ENCODE peak calls at places on chromosomes 16 and 17, in seven cellular contexts. One of them, this sample, is unnamed.

GRCh38 chr16:35210681-35211433 is 1751.4 kb downstream of the TP53TG3F start:
- DNase-seq in heart right ventricle: no peak
- DNase-seq in Calu3: no peak
- DNase-seq in BE2C: no peak
- DNase-seq in CD8-positive, alpha-beta T cell: no peak
- DNase-seq in right atrium auricular region: no peak
- DNase-seq in thoracic aorta: no peak
- DNase-seq in this sample: no peak

GRCh38 chr17:10197721-10198508 is 491 bp downstream of the GAS7 start:
- DNase-seq in heart right ventricle: peak
- DNase-seq in Calu3: no peak
- DNase-seq in BE2C: no peak
- DNase-seq in CD8-positive, alpha-beta T cell: no peak
- DNase-seq in right atrium auricular region: no peak
- DNase-seq in thoracic aorta: no peak
- DNase-seq in this sample: peak

GRCh38 chr16:56981729-56982271 is 7.6 kb upstream of the NLRC5 start:
- DNase-seq in heart right ventricle: no peak
- DNase-seq in Calu3: no peak
- DNase-seq in BE2C: no peak
- DNase-seq in CD8-positive, alpha-beta T cell: no peak
- DNase-seq in right atrium auricular region: no peak
- DNase-seq in thoracic aorta: no peak
- DNase-seq in this sample: no peak

GRCh38 chr16:56647641-56648431 is 3.9 kb upstream of the MT1B start:
- DNase-seq in heart right ventricle: no peak
- DNase-seq in Calu3: no peak
- DNase-seq in BE2C: no peak
- DNase-seq in CD8-positive, alpha-beta T cell: no peak
- DNase-seq in right atrium auricular region: no peak
- DNase-seq in thoracic aorta: no peak
- DNase-seq in this sample: no peak

GRCh38 chr16:19853132-19853972 is 31.3 kb downstream of the GPRC5B start:
- DNase-seq in heart right ventricle: no peak
- DNase-seq in Calu3: no peak
- DNase-seq in BE2C: no peak
- DNase-seq in CD8-positive, alpha-beta T cell: no peak
- DNase-seq in right atrium auricular region: no peak
- DNase-seq in thoracic aorta: no peak
- DNase-seq in this sample: no peak

GRCh38 chr17:57612202-57613071 is 132.7 kb downstream of the CCDC182 start:
- DNase-seq in heart right ventricle: no peak
- DNase-seq in Calu3: no peak
- DNase-seq in BE2C: no peak
- DNase-seq in CD8-positive, alpha-beta T cell: no peak
- DNase-seq in right atrium auricular region: no peak
- DNase-seq in thoracic aorta: no peak
- DNase-seq in this sample: no peak

GRCh38 chr17:75843577-75844529 is at the start of gene UNC13D:
- DNase-seq in heart right ventricle: no peak
- DNase-seq in Calu3: peak
- DNase-seq in BE2C: peak
- DNase-seq in CD8-positive, alpha-beta T cell: peak
- DNase-seq in right atrium auricular region: no peak
- DNase-seq in thoracic aorta: no peak
- DNase-seq in this sample: no peak

GRCh38 chr17:34725740-34726139 is 146.4 kb downstream of the TMEM132E start:
- DNase-seq in heart right ventricle: no peak
- DNase-seq in Calu3: no peak
- DNase-seq in BE2C: no peak
- DNase-seq in CD8-positive, alpha-beta T cell: no peak
- DNase-seq in right atrium auricular region: no peak
- DNase-seq in thoracic aorta: no peak
- DNase-seq in this sample: no peak

GRCh38 chr16:85205747-85206471 is 93.6 kb upstream of the CIBAR2 start:
- DNase-seq in heart right ventricle: no peak
- DNase-seq in Calu3: no peak
- DNase-seq in BE2C: peak
- DNase-seq in CD8-positive, alpha-beta T cell: no peak
- DNase-seq in right atrium auricular region: peak
- DNase-seq in thoracic aorta: no peak
- DNase-seq in this sample: no peak

GRCh38 chr16:12002447-12003006 is 26.0 kb downstream of the SNX29 start:
- DNase-seq in heart right ventricle: peak
- DNase-seq in Calu3: no peak
- DNase-seq in BE2C: no peak
- DNase-seq in CD8-positive, alpha-beta T cell: no peak
- DNase-seq in right atrium auricular region: no peak
- DNase-seq in thoracic aorta: no peak
- DNase-seq in this sample: no peak

GRCh38 chr16:89020068-89020924 is 43.3 kb upstream of the CBFA2T3 start:
- DNase-seq in heart right ventricle: no peak
- DNase-seq in Calu3: no peak
- DNase-seq in BE2C: no peak
- DNase-seq in CD8-positive, alpha-beta T cell: no peak
- DNase-seq in right atrium auricular region: no peak
- DNase-seq in thoracic aorta: no peak
- DNase-seq in this sample: no peak

GRCh38 chr17:66982011-66982508 is 17.6 kb downstream of the CACNG4 start:
- DNase-seq in heart right ventricle: no peak
- DNase-seq in Calu3: no peak
- DNase-seq in BE2C: no peak
- DNase-seq in CD8-positive, alpha-beta T cell: no peak
- DNase-seq in right atrium auricular region: no peak
- DNase-seq in thoracic aorta: no peak
- DNase-seq in this sample: no peak

GRCh38 chr16:54847207-54847606 is 83.5 kb upstream of the IRX5 start:
- DNase-seq in heart right ventricle: no peak
- DNase-seq in Calu3: peak
- DNase-seq in BE2C: no peak
- DNase-seq in CD8-positive, alpha-beta T cell: no peak
- DNase-seq in right atrium auricular region: no peak
- DNase-seq in thoracic aorta: no peak
- DNase-seq in this sample: no peak

GRCh38 chr16:58116529-58116928 is 12.7 kb downstream of the CFAP20 start:
- DNase-seq in heart right ventricle: no peak
- DNase-seq in Calu3: no peak
- DNase-seq in BE2C: no peak
- DNase-seq in CD8-positive, alpha-beta T cell: no peak
- DNase-seq in right atrium auricular region: no peak
- DNase-seq in thoracic aorta: no peak
- DNase-seq in this sample: no peak

GRCh38 chr16:70710422-70711210 is 24.8 kb upstream of the MTSS2 start:
- DNase-seq in heart right ventricle: no peak
- DNase-seq in Calu3: no peak
- DNase-seq in BE2C: no peak
- DNase-seq in CD8-positive, alpha-beta T cell: peak
- DNase-seq in right atrium auricular region: no peak
- DNase-seq in thoracic aorta: no peak
- DNase-seq in this sample: no peak

GRCh38 chr16:15723808-15724207 is 73.8 kb downstream of the NDE1 start:
- DNase-seq in heart right ventricle: no peak
- DNase-seq in Calu3: no peak
- DNase-seq in BE2C: no peak
- DNase-seq in CD8-positive, alpha-beta T cell: no peak
- DNase-seq in right atrium auricular region: no peak
- DNase-seq in thoracic aorta: no peak
- DNase-seq in this sample: no peak

GRCh38 chr16:70523621-70524405 is at the start of gene SF3B3:
- DNase-seq in heart right ventricle: peak
- DNase-seq in Calu3: peak
- DNase-seq in BE2C: peak
- DNase-seq in CD8-positive, alpha-beta T cell: peak
- DNase-seq in right atrium auricular region: peak
- DNase-seq in thoracic aorta: no peak
- DNase-seq in this sample: peak

GRCh38 chr17:75983501-75984181 is 4.6 kb downstream of the TEN1 start:
- DNase-seq in heart right ventricle: no peak
- DNase-seq in Calu3: peak
- DNase-seq in BE2C: no peak
- DNase-seq in CD8-positive, alpha-beta T cell: no peak
- DNase-seq in right atrium auricular region: peak
- DNase-seq in thoracic aorta: no peak
- DNase-seq in this sample: no peak

GRCh38 chr17:6205525-6205924 is 135.3 kb downstream of the WSCD1 start:
- DNase-seq in heart right ventricle: no peak
- DNase-seq in Calu3: no peak
- DNase-seq in BE2C: no peak
- DNase-seq in CD8-positive, alpha-beta T cell: no peak
- DNase-seq in right atrium auricular region: no peak
- DNase-seq in thoracic aorta: no peak
- DNase-seq in this sample: no peak

GRCh38 chr17:17151055-17151454 is 55.1 kb downstream of the PLD6 start:
- DNase-seq in heart right ventricle: no peak
- DNase-seq in Calu3: no peak
- DNase-seq in BE2C: no peak
- DNase-seq in CD8-positive, alpha-beta T cell: no peak
- DNase-seq in right atrium auricular region: no peak
- DNase-seq in thoracic aorta: no peak
- DNase-seq in this sample: no peak

GRCh38 chr16:69706256-69706974 is 19.9 kb downstream of the NQO1 start:
- DNase-seq in heart right ventricle: no peak
- DNase-seq in Calu3: no peak
- DNase-seq in BE2C: no peak
- DNase-seq in CD8-positive, alpha-beta T cell: no peak
- DNase-seq in right atrium auricular region: no peak
- DNase-seq in thoracic aorta: no peak
- DNase-seq in this sample: no peak

GRCh38 chr17:29710891-29711418 is 88.2 kb upstream of the CORO6 start:
- DNase-seq in heart right ventricle: no peak
- DNase-seq in Calu3: no peak
- DNase-seq in BE2C: peak
- DNase-seq in CD8-positive, alpha-beta T cell: no peak
- DNase-seq in right atrium auricular region: no peak
- DNase-seq in thoracic aorta: no peak
- DNase-seq in this sample: no peak

GRCh38 chr17:79760197-79760906 is 17.6 kb upstream of the CBX2 start:
- DNase-seq in heart right ventricle: no peak
- DNase-seq in Calu3: no peak
- DNase-seq in BE2C: no peak
- DNase-seq in CD8-positive, alpha-beta T cell: no peak
- DNase-seq in right atrium auricular region: no peak
- DNase-seq in thoracic aorta: no peak
- DNase-seq in this sample: no peak

GRCh38 chr16:60204221-60204620 is 1470.1 kb upstream of the GOT2 start:
- DNase-seq in heart right ventricle: no peak
- DNase-seq in Calu3: no peak
- DNase-seq in BE2C: no peak
- DNase-seq in CD8-positive, alpha-beta T cell: no peak
- DNase-seq in right atrium auricular region: no peak
- DNase-seq in thoracic aorta: no peak
- DNase-seq in this sample: no peak

GRCh38 chr16:31186930-31187807 is 7.2 kb downstream of the FUS start:
- DNase-seq in heart right ventricle: no peak
- DNase-seq in Calu3: no peak
- DNase-seq in BE2C: no peak
- DNase-seq in CD8-positive, alpha-beta T cell: no peak
- DNase-seq in right atrium auricular region: no peak
- DNase-seq in thoracic aorta: no peak
- DNase-seq in this sample: no peak

GRCh38 chr17:82411396-82412053 is 6.6 kb upstream of the HEXD start:
- DNase-seq in heart right ventricle: no peak
- DNase-seq in Calu3: no peak
- DNase-seq in BE2C: no peak
- DNase-seq in CD8-positive, alpha-beta T cell: no peak
- DNase-seq in right atrium auricular region: no peak
- DNase-seq in thoracic aorta: no peak
- DNase-seq in this sample: no peak

GRCh38 chr16:75317101-75317522 is 65.7 kb upstream of the BCAR1 start:
- DNase-seq in heart right ventricle: peak
- DNase-seq in Calu3: no peak
- DNase-seq in BE2C: no peak
- DNase-seq in CD8-positive, alpha-beta T cell: no peak
- DNase-seq in right atrium auricular region: no peak
- DNase-seq in thoracic aorta: no peak
- DNase-seq in this sample: no peak

DNA sequence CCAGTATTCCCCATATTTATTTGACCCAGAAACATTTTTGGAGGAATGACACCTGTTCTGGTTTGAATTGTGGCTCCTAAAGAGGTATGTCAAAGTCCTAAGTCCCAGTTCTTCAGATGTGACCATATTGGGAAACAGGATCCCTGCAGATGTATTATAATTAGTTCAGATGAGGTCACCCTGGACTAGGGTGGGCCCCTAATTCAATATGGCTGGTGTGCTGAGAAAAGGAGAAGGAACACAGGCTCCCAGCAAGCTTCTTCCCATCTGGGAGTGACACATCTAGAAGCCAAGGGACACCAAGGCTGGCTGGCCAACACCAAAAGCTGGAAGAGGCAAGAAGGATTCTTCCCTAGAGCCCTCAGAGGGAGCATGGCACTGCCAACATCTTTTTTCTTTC is 3.8 kb upstream of the GCSH start:
- DNase-seq in heart right ventricle: no peak
- DNase-seq in Calu3: no peak
- DNase-seq in BE2C: no peak
- DNase-seq in CD8-positive, alpha-beta T cell: no peak
- DNase-seq in right atrium auricular region: no peak
- DNase-seq in thoracic aorta: no peak
- DNase-seq in this sample: no peak
- TF ChIP-seq CTCF in heart right ventricle: no peak
- TF ChIP-seq CTCF in Calu3: no peak
- TF ChIP-seq CTCF in BE2C: no peak
- TF ChIP-seq CTCF in CD8-positive, alpha-beta T cell: no peak
- TF ChIP-seq CTCF in right atrium auricular region: no peak
- TF ChIP-seq CTCF in thoracic aorta: no peak
- TF ChIP-seq CTCF in this sample: no peak

GRCh38 chr17:30928584-30928983 is 6.8 kb downstream of the ADAP2 start:
- DNase-seq in heart right ventricle: no peak
- DNase-seq in Calu3: no peak
- DNase-seq in BE2C: no peak
- DNase-seq in CD8-positive, alpha-beta T cell: no peak
- DNase-seq in right atrium auricular region: no peak
- DNase-seq in thoracic aorta: no peak
- DNase-seq in this sample: no peak
- TF ChIP-seq CTCF in heart right ventricle: no peak
- TF ChIP-seq CTCF in Calu3: no peak
- TF ChIP-seq CTCF in BE2C: no peak
- TF ChIP-seq CTCF in CD8-positive, alpha-beta T cell: no peak
- TF ChIP-seq CTCF in right atrium auricular region: no peak
- TF ChIP-seq CTCF in thoracic aorta: no peak
- TF ChIP-seq CTCF in this sample: no peak

DNA sequence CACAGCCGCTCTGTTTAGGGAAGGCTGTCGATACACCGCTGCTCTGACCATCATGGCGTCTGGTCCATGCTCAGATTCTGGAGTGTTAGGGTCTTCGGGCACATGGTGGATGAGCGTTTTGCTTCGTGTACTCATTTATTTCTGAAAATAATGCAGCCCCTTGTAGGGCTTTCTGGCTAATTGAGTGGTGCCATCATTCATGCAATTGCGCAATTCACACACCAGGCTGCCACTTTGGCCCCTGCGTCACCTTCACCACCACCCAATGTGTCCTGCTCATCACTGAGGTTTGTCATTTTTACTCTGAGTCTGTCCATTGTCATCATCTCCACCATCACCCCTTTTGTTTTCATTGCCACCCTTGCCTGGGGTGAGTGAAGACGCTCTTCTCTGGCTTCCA is 557.4 kb downstream of the WWOX start:
- DNase-seq in heart right ventricle: no peak
- DNase-seq in Calu3: no peak
- DNase-seq in BE2C: no peak
- DNase-seq in CD8-positive, alpha-beta T cell: no peak
- DNase-seq in right atrium auricular region: no peak
- DNase-seq in thoracic aorta: no peak
- DNase-seq in this sample: no peak
- TF ChIP-seq CTCF in heart right ventricle: no peak
- TF ChIP-seq CTCF in Calu3: no peak
- TF ChIP-seq CTCF in BE2C: no peak
- TF ChIP-seq CTCF in CD8-positive, alpha-beta T cell: no peak
- TF ChIP-seq CTCF in right atrium auricular region: no peak
- TF ChIP-seq CTCF in thoracic aorta: no peak
- TF ChIP-seq CTCF in this sample: no peak

GRCh38 chr17:45722161-45722560 is 62.0 kb upstream of the CRHR1 start:
- DNase-seq in heart right ventricle: no peak
- DNase-seq in Calu3: peak
- DNase-seq in BE2C: peak
- DNase-seq in CD8-positive, alpha-beta T cell: no peak
- DNase-seq in right atrium auricular region: no peak
- DNase-seq in thoracic aorta: no peak
- DNase-seq in this sample: peak
- TF ChIP-seq CTCF in heart right ventricle: peak
- TF ChIP-seq CTCF in Calu3: peak
- TF ChIP-seq CTCF in BE2C: peak
- TF ChIP-seq CTCF in CD8-positive, alpha-beta T cell: no peak
- TF ChIP-seq CTCF in right atrium auricular region: peak
- TF ChIP-seq CTCF in thoracic aorta: no peak
- TF ChIP-seq CTCF in this sample: peak